ENCODE peak calls at places on chromosomes 13 and 19, in four cellular contexts. One of them, this sample, is unnamed.
A peak's percentile ranks its signal among the peaks of the same experiment; 100 is the strongest.

GRCh38 chr13:27040826-27041108 is 130.8 kb downstream of the USP12 start:
- DNase-seq in dorsolateral prefrontal cortex: no peak
- DNase-seq in esophagus muscularis mucosa: no peak
- DNase-seq in heart left ventricle: no peak
- DNase-seq in this sample: no peak

GRCh38 chr13:39035204-39035603 is 2.7 kb downstream of the PROSER1 start:
- DNase-seq in heart left ventricle: no peak
- DNase-seq in dorsolateral prefrontal cortex: no peak
- DNase-seq in esophagus muscularis mucosa: no peak
- DNase-seq in this sample: no peak

GRCh38 chr13:110047511-110047910 is 259.4 kb downstream of the COL4A1 start:
- DNase-seq in esophagus muscularis mucosa: no peak
- DNase-seq in heart left ventricle: peak; percentile 86
- DNase-seq in dorsolateral prefrontal cortex: peak; percentile 40
- DNase-seq in this sample: no peak

GRCh38 chr13:90956036-90956435 is 391.5 kb upstream of the MIR17HG start:
- DNase-seq in heart left ventricle: no peak
- DNase-seq in esophagus muscularis mucosa: no peak
- DNase-seq in dorsolateral prefrontal cortex: no peak
- DNase-seq in this sample: no peak

GRCh38 chr13:91356919-91357612 is 9.6 kb downstream of the MIR17HG start:
- DNase-seq in dorsolateral prefrontal cortex: no peak
- DNase-seq in esophagus muscularis mucosa: no peak
- DNase-seq in heart left ventricle: no peak
- DNase-seq in this sample: no peak

GRCh38 chr19:39704181-39705044 is at the start of gene LGALS14:
- DNase-seq in dorsolateral prefrontal cortex: no peak
- DNase-seq in heart left ventricle: no peak
- DNase-seq in esophagus muscularis mucosa: no peak
- DNase-seq in this sample: no peak

GRCh38 chr13:112783946-112784500 is 94.2 kb downstream of the ATP11A start:
- DNase-seq in dorsolateral prefrontal cortex: no peak
- DNase-seq in heart left ventricle: no peak
- DNase-seq in esophagus muscularis mucosa: no peak
- DNase-seq in this sample: no peak

GRCh38 chr19:46031781-46032596 is 8.8 kb downstream of the IGFL4 start:
- DNase-seq in dorsolateral prefrontal cortex: no peak
- DNase-seq in heart left ventricle: no peak
- DNase-seq in esophagus muscularis mucosa: peak; percentile 77
- DNase-seq in this sample: no peak

GRCh38 chr13:24228852-24229458 is 68.4 kb downstream of the SPATA13 start:
- DNase-seq in dorsolateral prefrontal cortex: no peak
- DNase-seq in esophagus muscularis mucosa: no peak
- DNase-seq in heart left ventricle: peak; percentile 33
- DNase-seq in this sample: no peak

GRCh38 chr19:55489711-55490477 is 1.7 kb downstream of the SSC5D start:
- DNase-seq in heart left ventricle: no peak
- DNase-seq in dorsolateral prefrontal cortex: no peak
- DNase-seq in esophagus muscularis mucosa: no peak
- DNase-seq in this sample: no peak

GRCh38 chr19:12772323-12772722 is 3.0 kb downstream of the HOOK2 start:
- DNase-seq in dorsolateral prefrontal cortex: no peak
- DNase-seq in heart left ventricle: peak; percentile 75
- DNase-seq in esophagus muscularis mucosa: no peak
- DNase-seq in this sample: no peak

GRCh38 chr19:42295342-42295741 is 6.6 kb upstream of the PRR19 start:
- DNase-seq in heart left ventricle: no peak
- DNase-seq in dorsolateral prefrontal cortex: no peak
- DNase-seq in esophagus muscularis mucosa: no peak
- DNase-seq in this sample: no peak

GRCh38 chr19:42294471-42295137 is 7.3 kb upstream of the PRR19 start:
- DNase-seq in dorsolateral prefrontal cortex: no peak
- DNase-seq in heart left ventricle: no peak
- DNase-seq in esophagus muscularis mucosa: no peak
- DNase-seq in this sample: no peak

GRCh38 chr19:42293966-42294365 is 8.0 kb upstream of the PRR19 start:
- DNase-seq in heart left ventricle: no peak
- DNase-seq in dorsolateral prefrontal cortex: no peak
- DNase-seq in esophagus muscularis mucosa: no peak
- DNase-seq in this sample: no peak

GRCh38 chr19:42297034-42297433 is 4.9 kb upstream of the PRR19 start:
- DNase-seq in esophagus muscularis mucosa: no peak
- DNase-seq in dorsolateral prefrontal cortex: no peak
- DNase-seq in heart left ventricle: no peak
- DNase-seq in this sample: no peak

DNA sequence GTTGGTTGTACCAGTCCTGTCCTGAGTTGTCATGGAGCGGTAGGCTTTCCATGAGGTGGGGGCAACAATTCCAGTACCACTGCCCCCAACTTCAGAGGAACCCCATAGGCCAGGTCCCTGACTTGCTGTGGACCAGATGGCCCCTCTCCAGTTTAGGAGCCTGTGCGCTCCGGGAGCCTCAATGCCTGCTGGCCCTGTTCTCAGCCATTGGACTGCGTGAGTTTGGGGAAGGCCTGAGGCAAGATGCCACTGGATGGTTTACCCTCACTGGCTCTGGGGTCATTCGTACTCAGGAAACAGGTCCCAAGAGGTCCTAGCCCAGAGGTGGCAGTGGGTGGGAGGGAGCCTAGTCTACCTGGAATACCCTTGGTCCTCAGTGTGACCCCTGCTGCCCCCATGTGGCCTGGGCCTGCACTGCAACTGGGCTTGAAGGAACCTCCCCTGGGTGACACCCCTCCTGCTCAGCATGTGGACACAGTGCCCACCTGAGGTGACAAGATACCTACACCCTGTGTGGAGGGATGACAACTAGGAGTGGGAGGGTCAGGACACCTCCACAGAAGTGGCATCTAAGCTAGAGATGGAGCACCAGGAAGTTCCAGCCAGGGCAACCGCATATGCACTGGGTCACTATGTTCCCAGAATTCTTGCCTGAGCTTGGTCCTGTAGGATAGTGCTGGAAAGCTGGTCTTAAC is 6.0 kb upstream of the PRR19 start:
- DNase-seq in esophagus muscularis mucosa: peak; percentile 95
- DNase-seq in heart left ventricle: peak; percentile 76
- DNase-seq in dorsolateral prefrontal cortex: peak; percentile 81
- DNase-seq in this sample: peak; percentile 99
- TF ChIP-seq CTCF in esophagus muscularis mucosa: peak; percentile 100
- TF ChIP-seq CTCF in heart left ventricle: peak; percentile 96
- TF ChIP-seq CTCF in dorsolateral prefrontal cortex: peak; percentile 99
- TF ChIP-seq CTCF in this sample: peak; percentile 87

DNA sequence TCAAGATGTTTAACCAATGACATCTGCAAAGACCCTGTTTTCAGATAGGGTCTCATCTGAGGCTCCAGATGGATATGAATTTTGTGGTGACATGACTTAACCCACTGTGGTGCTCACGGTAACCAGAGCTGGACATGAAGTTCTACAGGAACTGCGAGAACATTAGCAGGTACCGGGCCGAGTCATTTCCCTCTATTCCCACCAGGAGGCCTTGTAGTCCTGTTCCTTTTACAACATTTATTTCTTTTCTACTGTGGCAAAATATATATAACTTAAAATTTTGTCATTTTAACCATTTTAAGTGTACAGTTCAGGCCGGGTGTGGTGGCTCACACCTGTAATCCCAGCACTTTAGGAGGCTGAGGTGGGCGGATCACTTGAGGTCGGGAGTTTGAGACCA is 7.6 kb upstream of the TSPAN16 start:
- DNase-seq in dorsolateral prefrontal cortex: no peak
- DNase-seq in heart left ventricle: no peak
- DNase-seq in esophagus muscularis mucosa: no peak
- DNase-seq in this sample: no peak
- TF ChIP-seq CTCF in dorsolateral prefrontal cortex: peak; percentile 25
- TF ChIP-seq CTCF in heart left ventricle: peak; percentile 14
- TF ChIP-seq CTCF in esophagus muscularis mucosa: peak; percentile 51
- TF ChIP-seq CTCF in this sample: no peak

GRCh38 chr13:107867701-107868661 is 347.4 kb downstream of the LIG4 start:
- DNase-seq in esophagus muscularis mucosa: no peak
- DNase-seq in heart left ventricle: no peak
- DNase-seq in dorsolateral prefrontal cortex: peak; percentile 73
- DNase-seq in this sample: no peak
- TF ChIP-seq CTCF in esophagus muscularis mucosa: peak; percentile 12
- TF ChIP-seq CTCF in heart left ventricle: no peak
- TF ChIP-seq CTCF in dorsolateral prefrontal cortex: peak; percentile 44
- TF ChIP-seq CTCF in this sample: no peak

GRCh38 chr19:35143818-35144217 is 763 bp downstream of the FXYD7 start:
- DNase-seq in dorsolateral prefrontal cortex: no peak
- DNase-seq in heart left ventricle: no peak
- DNase-seq in esophagus muscularis mucosa: no peak
- DNase-seq in this sample: no peak

GRCh38 chr19:35141627-35142401 is 1.2 kb upstream of the FXYD7 start:
- DNase-seq in esophagus muscularis mucosa: no peak
- DNase-seq in heart left ventricle: peak; percentile 35
- DNase-seq in dorsolateral prefrontal cortex: no peak
- DNase-seq in this sample: no peak

GRCh38 chr19:35144259-35144599 is 1.2 kb downstream of the FXYD7 start:
- DNase-seq in dorsolateral prefrontal cortex: no peak
- DNase-seq in heart left ventricle: no peak
- DNase-seq in esophagus muscularis mucosa: no peak
- DNase-seq in this sample: no peak

GRCh38 chr19:35142531-35143230 is 374 bp upstream of the FXYD7 start:
- DNase-seq in dorsolateral prefrontal cortex: no peak
- DNase-seq in esophagus muscularis mucosa: no peak
- DNase-seq in heart left ventricle: peak; percentile 43
- DNase-seq in this sample: no peak

DNA sequence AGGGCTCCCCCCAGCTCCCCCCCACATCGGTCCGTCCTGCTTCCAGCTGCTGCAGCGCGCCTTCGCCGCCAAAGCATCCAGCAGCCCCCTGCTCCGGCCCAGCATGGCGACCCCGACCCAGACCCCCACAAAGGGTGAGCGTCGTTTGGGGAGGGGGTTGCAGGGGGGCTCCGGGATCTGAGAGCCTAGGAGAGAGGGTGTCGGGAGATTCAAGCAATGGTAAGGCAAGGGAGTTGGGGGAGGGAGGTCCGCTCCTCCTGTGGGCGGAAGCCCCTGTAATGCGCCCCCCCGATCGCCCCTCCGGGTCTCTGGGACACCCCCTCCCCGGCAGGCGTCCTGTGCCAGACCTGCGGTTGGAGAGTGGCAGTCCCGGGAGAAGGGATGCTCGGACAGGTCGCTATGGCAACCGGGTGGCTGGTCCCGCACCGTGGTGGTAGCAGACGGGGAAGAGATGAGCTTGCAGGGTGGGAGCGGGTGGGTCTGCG is at the start of gene FXYD7:
- DNase-seq in dorsolateral prefrontal cortex: no peak
- DNase-seq in heart left ventricle: no peak
- DNase-seq in esophagus muscularis mucosa: no peak
- DNase-seq in this sample: no peak
- TF ChIP-seq CTCF in dorsolateral prefrontal cortex: peak; percentile 21
- TF ChIP-seq CTCF in heart left ventricle: no peak
- TF ChIP-seq CTCF in esophagus muscularis mucosa: no peak
- TF ChIP-seq CTCF in this sample: no peak

This sample was measured in omental fat pad.